ENCODE peak calls at places on chromosome 16, in six cellular contexts. One of them, this sample, is unnamed.
A peak's percentile ranks its signal among the peaks of the same experiment; 100 is the strongest.

GRCh38 chr16:4586297-4586696 is 28.4 kb downstream of the UBALD1 start:
- DNase-seq in cardiac muscle cell: no peak
- DNase-seq in amygdala: no peak
- DNase-seq in stimulated activated CD4-positive, alpha-beta T cell treated with anti-CD3 and anti-CD28 coated beads, Interleukin-1b, Interleukin-23, amount 100 ng/mL, for 1 hour: no peak
- DNase-seq in AML-193: no peak
- DNase-seq in stimulated activated CD8-positive, alpha-beta memory T cell treated with anti-CD3 and anti-CD28 coated beads, Interleukin-15, amount 100 ng/mL, for 1 hour: no peak
- DNase-seq in this sample: no peak

GRCh38 chr16:65202461-65202860 is 80.6 kb upstream of the CDH11 start:
- DNase-seq in stimulated activated CD8-positive, alpha-beta memory T cell treated with anti-CD3 and anti-CD28 coated beads, Interleukin-15, amount 100 ng/mL, for 1 hour: no peak
- DNase-seq in cardiac muscle cell: no peak
- DNase-seq in stimulated activated CD4-positive, alpha-beta T cell treated with anti-CD3 and anti-CD28 coated beads, Interleukin-1b, Interleukin-23, amount 100 ng/mL, for 1 hour: no peak
- DNase-seq in AML-193: no peak
- DNase-seq in amygdala: no peak
- DNase-seq in this sample: no peak

GRCh38 chr16:89040391-89040790 is 53.3 kb upstream of the ACSF3 start:
- DNase-seq in stimulated activated CD8-positive, alpha-beta memory T cell treated with anti-CD3 and anti-CD28 coated beads, Interleukin-15, amount 100 ng/mL, for 1 hour: no peak
- DNase-seq in amygdala: no peak
- DNase-seq in stimulated activated CD4-positive, alpha-beta T cell treated with anti-CD3 and anti-CD28 coated beads, Interleukin-1b, Interleukin-23, amount 100 ng/mL, for 1 hour: no peak
- DNase-seq in cardiac muscle cell: no peak
- DNase-seq in AML-193: no peak
- DNase-seq in this sample: no peak

GRCh38 chr16:3349175-3349574 is 6.5 kb upstream of the OR2C1 start:
- DNase-seq in amygdala: no peak
- DNase-seq in cardiac muscle cell: no peak
- DNase-seq in AML-193: no peak
- DNase-seq in stimulated activated CD8-positive, alpha-beta memory T cell treated with anti-CD3 and anti-CD28 coated beads, Interleukin-15, amount 100 ng/mL, for 1 hour: no peak
- DNase-seq in stimulated activated CD4-positive, alpha-beta T cell treated with anti-CD3 and anti-CD28 coated beads, Interleukin-1b, Interleukin-23, amount 100 ng/mL, for 1 hour: no peak
- DNase-seq in this sample: no peak

GRCh38 chr16:54072237-54072636 is 214.3 kb downstream of the IRX3 start:
- DNase-seq in stimulated activated CD4-positive, alpha-beta T cell treated with anti-CD3 and anti-CD28 coated beads, Interleukin-1b, Interleukin-23, amount 100 ng/mL, for 1 hour: no peak
- DNase-seq in AML-193: no peak
- DNase-seq in amygdala: no peak
- DNase-seq in cardiac muscle cell: no peak
- DNase-seq in stimulated activated CD8-positive, alpha-beta memory T cell treated with anti-CD3 and anti-CD28 coated beads, Interleukin-15, amount 100 ng/mL, for 1 hour: no peak
- DNase-seq in this sample: no peak

GRCh38 chr16:28915181-28915580 is 9.9 kb downstream of the RABEP2 start:
- DNase-seq in amygdala: no peak
- DNase-seq in cardiac muscle cell: peak; percentile 43
- DNase-seq in AML-193: no peak
- DNase-seq in stimulated activated CD4-positive, alpha-beta T cell treated with anti-CD3 and anti-CD28 coated beads, Interleukin-1b, Interleukin-23, amount 100 ng/mL, for 1 hour: no peak
- DNase-seq in stimulated activated CD8-positive, alpha-beta memory T cell treated with anti-CD3 and anti-CD28 coated beads, Interleukin-15, amount 100 ng/mL, for 1 hour: no peak
- DNase-seq in this sample: peak; percentile 26

GRCh38 chr16:79171504-79172240 is 428.9 kb downstream of the MAF start:
- DNase-seq in stimulated activated CD4-positive, alpha-beta T cell treated with anti-CD3 and anti-CD28 coated beads, Interleukin-1b, Interleukin-23, amount 100 ng/mL, for 1 hour: no peak
- DNase-seq in cardiac muscle cell: no peak
- DNase-seq in AML-193: no peak
- DNase-seq in amygdala: no peak
- DNase-seq in stimulated activated CD8-positive, alpha-beta memory T cell treated with anti-CD3 and anti-CD28 coated beads, Interleukin-15, amount 100 ng/mL, for 1 hour: no peak
- DNase-seq in this sample: no peak

GRCh38 chr16:84547539-84548058 is 43.1 kb upstream of the MEAK7 start:
- DNase-seq in AML-193: no peak
- DNase-seq in cardiac muscle cell: no peak
- DNase-seq in stimulated activated CD4-positive, alpha-beta T cell treated with anti-CD3 and anti-CD28 coated beads, Interleukin-1b, Interleukin-23, amount 100 ng/mL, for 1 hour: no peak
- DNase-seq in amygdala: no peak
- DNase-seq in stimulated activated CD8-positive, alpha-beta memory T cell treated with anti-CD3 and anti-CD28 coated beads, Interleukin-15, amount 100 ng/mL, for 1 hour: no peak
- DNase-seq in this sample: no peak

GRCh38 chr16:50086176-50086575 is 20.4 kb downstream of the HEATR3 start:
- DNase-seq in amygdala: no peak
- DNase-seq in stimulated activated CD8-positive, alpha-beta memory T cell treated with anti-CD3 and anti-CD28 coated beads, Interleukin-15, amount 100 ng/mL, for 1 hour: no peak
- DNase-seq in AML-193: no peak
- DNase-seq in cardiac muscle cell: no peak
- DNase-seq in stimulated activated CD4-positive, alpha-beta T cell treated with anti-CD3 and anti-CD28 coated beads, Interleukin-1b, Interleukin-23, amount 100 ng/mL, for 1 hour: no peak
- DNase-seq in this sample: no peak

GRCh38 chr16:87780385-87780989 is 14.7 kb upstream of the KLHDC4 start:
- DNase-seq in cardiac muscle cell: peak; percentile 84
- DNase-seq in stimulated activated CD8-positive, alpha-beta memory T cell treated with anti-CD3 and anti-CD28 coated beads, Interleukin-15, amount 100 ng/mL, for 1 hour: no peak
- DNase-seq in stimulated activated CD4-positive, alpha-beta T cell treated with anti-CD3 and anti-CD28 coated beads, Interleukin-1b, Interleukin-23, amount 100 ng/mL, for 1 hour: no peak
- DNase-seq in amygdala: peak; percentile 13
- DNase-seq in AML-193: peak; percentile 90
- DNase-seq in this sample: peak; percentile 70

GRCh38 chr16:67865318-67865717 is 7.5 kb upstream of the EDC4 start:
- DNase-seq in AML-193: peak; percentile 16
- DNase-seq in stimulated activated CD8-positive, alpha-beta memory T cell treated with anti-CD3 and anti-CD28 coated beads, Interleukin-15, amount 100 ng/mL, for 1 hour: no peak
- DNase-seq in cardiac muscle cell: peak; percentile 57
- DNase-seq in amygdala: no peak
- DNase-seq in stimulated activated CD4-positive, alpha-beta T cell treated with anti-CD3 and anti-CD28 coated beads, Interleukin-1b, Interleukin-23, amount 100 ng/mL, for 1 hour: no peak
- DNase-seq in this sample: peak; percentile 44

GRCh38 chr16:22924492-22924891 is 110.5 kb downstream of the HS3ST2 start:
- DNase-seq in cardiac muscle cell: no peak
- DNase-seq in amygdala: no peak
- DNase-seq in stimulated activated CD8-positive, alpha-beta memory T cell treated with anti-CD3 and anti-CD28 coated beads, Interleukin-15, amount 100 ng/mL, for 1 hour: no peak
- DNase-seq in AML-193: no peak
- DNase-seq in stimulated activated CD4-positive, alpha-beta T cell treated with anti-CD3 and anti-CD28 coated beads, Interleukin-1b, Interleukin-23, amount 100 ng/mL, for 1 hour: no peak
- DNase-seq in this sample: no peak

GRCh38 chr16:77298638-77299360 is 99.6 kb downstream of the SYCE1L start:
- DNase-seq in stimulated activated CD8-positive, alpha-beta memory T cell treated with anti-CD3 and anti-CD28 coated beads, Interleukin-15, amount 100 ng/mL, for 1 hour: no peak
- DNase-seq in amygdala: no peak
- DNase-seq in AML-193: no peak
- DNase-seq in stimulated activated CD4-positive, alpha-beta T cell treated with anti-CD3 and anti-CD28 coated beads, Interleukin-1b, Interleukin-23, amount 100 ng/mL, for 1 hour: no peak
- DNase-seq in cardiac muscle cell: peak; percentile 96
- DNase-seq in this sample: peak; percentile 86